ENCODE peak calls at places on chromosomes 2 and 18, in eight cellular contexts. E is GM06990, B is adrenal gland, R is tibial nerve, T is right lobe of liver, A is GM23338, G is esophagus squamous epithelium, J is astrocyte. S is an unnamed sample. For H3K27me3, the result is how much of the 10 kb centered on the place peaks cover.

GRCh38 chr2:210442869-210443268 is 33.7 kb downstream of the LANCL1 start:
- DNase-seq in E (no peak), B (no peak), R (no peak), T (no peak), A (peak), G (no peak), J (no peak), S (no peak)

GRCh38 chr2:154158101-154158500 is 286.4 kb downstream of the GALNT13 start:
- DNase-seq in E (no peak), B (no peak), R (no peak), T (no peak), A (no peak), G (no peak), J (no peak), S (peak)

GRCh38 chr2:43519711-43520221 is 76.1 kb downstream of the THADA start:
- DNase-seq in E (no peak), B (no peak), R (no peak), T (no peak), A (peak), G (no peak), J (peak), S (peak)

GRCh38 chr2:225030089-225030653 is 12.1 kb downstream of the DOCK10 start:
- DNase-seq in E (no peak), B (no peak), R (no peak), T (no peak), A (no peak), G (no peak), J (no peak), S (no peak)

GRCh38 chr2:31296641-31297287 is 62.8 kb downstream of the EHD3 start:
- DNase-seq in E (no peak), B (no peak), R (no peak), T (no peak), A (no peak), G (no peak), J (no peak), S (no peak)

GRCh38 chr2:20065885-20066602 is 14.6 kb upstream of the LAPTM4A start:
- DNase-seq in E (no peak), B (peak), R (no peak), T (peak), A (no peak), G (no peak), J (peak), S (peak)

GRCh38 chr2:66957198-66957597 is 439.9 kb upstream of the ETAA1 start:
- DNase-seq in E (no peak), B (no peak), R (no peak), T (no peak), A (no peak), G (no peak), J (no peak), S (peak)

GRCh38 chr2:3338360-3338759 is 39.3 kb downstream of the EIPR1 start:
- DNase-seq in E (no peak), B (no peak), R (no peak), T (no peak), A (no peak), G (no peak), J (no peak), S (no peak)

GRCh38 chr2:164028764-164029534 is 293.1 kb upstream of the FIGN start:
- DNase-seq in E (no peak), B (no peak), R (no peak), T (no peak), A (peak), G (no peak), J (peak), S (no peak)

GRCh38 chr18:49461602-49461977 is 1.1 kb upstream of the DYM start:
- DNase-seq in E (no peak), B (no peak), R (no peak), T (no peak), A (no peak), G (no peak), J (no peak), S (no peak)

GRCh38 chr18:10417191-10417590 is 37.2 kb upstream of the APCDD1 start:
- DNase-seq in E (no peak), B (no peak), R (no peak), T (no peak), A (no peak), G (no peak), J (no peak), S (peak)

GRCh38 chr2:241811952-241812729 is 3.1 kb downstream of the NEU4 start:
- DNase-seq in E (no peak), B (no peak), R (no peak), T (no peak), A (no peak), G (no peak), J (no peak), S (no peak)

GRCh38 chr18:34991561-34991960 is 49.7 kb upstream of the MAPRE2 start:
- DNase-seq in E (no peak), B (peak), R (no peak), T (no peak), A (no peak), G (no peak), J (no peak), S (peak)

GRCh38 chr2:12463189-12463588 is 253.5 kb upstream of the TRIB2 start:
- DNase-seq in E (no peak), B (no peak), R (no peak), T (no peak), A (no peak), G (no peak), J (no peak), S (no peak)

GRCh38 chr18:2515408-2515807 is 55.9 kb downstream of the METTL4 start:
- DNase-seq in E (no peak), B (peak), R (no peak), T (no peak), A (no peak), G (no peak), J (peak), S (peak)

GRCh38 chr2:4188561-4188960 is 485.2 kb downstream of the DCDC2C start:
- DNase-seq in E (no peak), B (no peak), R (no peak), T (no peak), A (no peak), G (no peak), J (no peak), S (no peak)

GRCh38 chr2:128307595-128307994 is 11.1 kb downstream of the HS6ST1 start:
- DNase-seq in E (no peak), B (peak), R (no peak), T (peak), A (no peak), G (no peak), J (no peak), S (no peak)

GRCh38 chr2:130357864-130358263 is 2.0 kb downstream of the PTPN18 start:
- DNase-seq in E (no peak), B (no peak), R (no peak), T (no peak), A (no peak), G (no peak), J (no peak), S (no peak)

GRCh38 chr18:32915526-32915925 is 142.7 kb upstream of the KLHL14 start:
- DNase-seq in E (no peak), B (no peak), R (no peak), T (no peak), A (no peak), G (no peak), J (no peak), S (no peak)

GRCh38 chr18:32920796-32921787 is 148.3 kb upstream of the KLHL14 start:
- DNase-seq in E (no peak), B (peak), R (no peak), T (no peak), A (no peak), G (no peak), J (peak), S (peak)

GRCh38 chr18:32918692-32919250 is 145.9 kb upstream of the KLHL14 start:
- DNase-seq in E (peak), B (no peak), R (no peak), T (no peak), A (no peak), G (no peak), J (no peak), S (no peak)

GRCh38 chr18:32922951-32923430 is 150.2 kb upstream of the KLHL14 start:
- DNase-seq in E (peak), B (no peak), R (no peak), T (no peak), A (no peak), G (no peak), J (peak), S (no peak)

DNA sequence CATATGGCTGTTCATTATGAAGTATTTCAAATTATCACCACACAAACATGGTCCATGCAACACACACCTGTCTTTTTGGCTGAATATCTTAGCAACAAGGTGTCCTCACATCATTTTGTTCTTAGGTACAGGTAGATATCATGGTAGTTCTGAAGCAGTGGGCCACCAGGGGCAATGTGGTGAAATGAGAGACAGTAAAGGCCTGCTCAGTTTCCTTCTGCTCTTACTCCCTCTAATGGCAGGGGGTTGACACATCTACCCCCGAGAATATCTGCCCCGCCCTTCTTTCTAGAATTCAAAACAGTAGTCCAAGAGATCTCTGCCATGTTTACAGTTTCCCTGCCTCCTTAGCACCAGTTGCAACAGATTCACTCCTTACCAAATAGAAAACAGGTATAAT is 147.0 kb upstream of the KLHL14 start:
- DNase-seq in E (peak), B (no peak), R (no peak), T (no peak), A (peak), G (peak), J (peak), S (peak)
- H3K27me3 ChIP-seq in E (under half), B (under half), R (under half), T (under half), A (under half), G (under half), J (under half), S (under half)

DNA sequence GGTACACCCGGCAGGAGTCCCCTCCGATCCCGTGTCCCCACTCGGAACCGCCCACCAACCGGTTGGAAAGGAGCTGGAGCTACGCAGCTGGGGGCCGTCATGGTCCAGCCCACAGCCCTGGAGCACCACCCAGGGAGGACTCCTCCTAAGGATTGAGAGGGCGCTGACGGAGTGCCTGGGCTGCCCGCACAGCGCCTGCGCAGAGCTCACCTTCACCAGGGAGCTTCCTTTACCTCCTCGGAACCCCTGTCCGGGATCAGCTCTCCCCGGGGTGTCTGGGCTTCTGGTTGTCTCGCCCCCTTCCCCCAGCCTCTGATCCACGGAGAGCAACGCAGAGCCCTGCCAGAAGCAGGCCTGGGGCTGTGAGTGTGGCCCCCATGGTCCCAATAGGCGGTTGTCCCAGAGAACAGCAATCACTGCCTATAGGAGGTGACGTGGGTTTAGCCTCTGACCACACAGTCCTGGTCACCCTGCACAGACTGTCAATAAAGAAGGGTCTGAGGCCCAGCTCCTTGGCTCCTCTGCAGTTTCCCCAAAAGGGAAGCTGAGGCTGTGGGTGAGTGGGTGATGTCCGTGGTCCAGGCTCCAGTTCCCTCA is 14.6 kb downstream of the ALPG start:
- DNase-seq in E (no peak), B (no peak), R (no peak), T (no peak), A (peak), G (no peak), J (no peak), S (no peak)
- H3K4me3 ChIP-seq in E (no peak), B (no peak), R (no peak), T (no peak), A (peak), G (no peak), J (no peak), S (peak)

GRCh38 chr2:96291751-96292150 is 13.6 kb downstream of the SNRNP200 start:
- DNase-seq in E (no peak), B (no peak), R (no peak), T (no peak), A (no peak), G (no peak), J (no peak), S (no peak)

GRCh38 chr2:96301897-96302296 is 3.4 kb downstream of the SNRNP200 start:
- DNase-seq in E (no peak), B (no peak), R (no peak), T (no peak), A (no peak), G (no peak), J (no peak), S (no peak)

DNA sequence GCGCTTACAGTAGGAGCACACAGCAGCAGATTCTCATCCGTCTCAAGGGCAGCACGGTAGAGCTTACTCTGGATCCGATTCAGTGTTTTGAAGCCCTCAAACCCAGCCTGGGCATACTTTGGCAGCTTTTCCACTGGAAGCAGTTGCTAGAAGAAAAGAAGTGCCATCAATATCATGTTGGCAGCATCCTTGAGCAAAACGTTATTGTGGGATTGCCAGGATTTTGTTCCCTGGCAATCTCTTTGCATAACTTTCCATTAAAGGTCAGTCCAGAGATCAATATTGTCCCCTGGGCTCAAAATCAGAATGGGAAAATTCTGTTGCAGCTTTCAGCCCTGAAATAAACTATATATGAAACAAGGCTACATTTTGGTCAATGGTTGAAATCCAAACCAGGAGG is 8.4 kb downstream of the SNRNP200 start:
- DNase-seq in E (no peak), B (peak), R (no peak), T (peak), A (no peak), G (no peak), J (no peak), S (no peak)
- TF ChIP-seq CTCF in E (no peak), B (no peak), R (no peak), T (no peak), A (no peak), G (no peak), J (no peak), S (no peak)

GRCh38 chr2:70553584-70554337 is at the start of gene TGFA:
- DNase-seq in E (peak), B (peak), R (peak), T (peak), A (peak), G (no peak), J (peak), S (peak)
- H3K27me3 ChIP-seq in E (under half), B (under half), R (under half), T (under half), A (under half), G (under half), J (under half), S (under half)

DNA sequence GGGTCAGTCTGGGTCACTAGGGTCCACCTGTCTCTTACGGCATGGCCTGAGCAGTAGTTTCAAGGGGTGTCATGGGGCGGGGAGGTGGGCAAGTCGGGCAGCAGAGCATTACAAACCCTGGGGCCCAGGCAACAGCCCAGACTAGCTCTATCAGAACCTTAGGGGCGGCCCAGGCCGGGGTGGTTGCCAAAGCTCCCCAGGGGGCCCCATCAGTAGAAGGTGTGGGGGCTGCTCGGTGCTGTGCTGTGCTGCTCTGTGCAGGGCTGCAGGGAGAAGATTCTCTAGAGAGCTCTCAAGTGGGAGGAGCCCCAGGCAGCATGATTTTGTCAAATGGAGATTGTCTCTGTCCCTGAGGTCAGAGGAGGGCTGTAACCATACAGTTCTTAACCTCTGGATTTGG is 36.4 kb upstream of the SLC14A1 start:
- DNase-seq in E (peak), B (no peak), R (no peak), T (no peak), A (no peak), G (no peak), J (no peak), S (no peak)
- H3K4me3 ChIP-seq in E (no peak), B (no peak), R (no peak), T (no peak), A (no peak), G (no peak), J (no peak), S (no peak)

GRCh38 chr18:28175930-28176673 is 828 bp downstream of the CDH2 start:
- DNase-seq in E (no peak), B (peak), R (no peak), T (no peak), A (peak), G (no peak), J (no peak), S (no peak)

GRCh38 chr18:28176674-28176932 is 327 bp downstream of the CDH2 start:
- DNase-seq in E (no peak), B (no peak), R (no peak), T (no peak), A (peak), G (no peak), J (no peak), S (no peak)

GRCh38 chr18:28176933-28177827 is at the start of gene CDH2:
- DNase-seq in E (no peak), B (peak), R (no peak), T (peak), A (peak), G (no peak), J (peak), S (peak)

GRCh38 chr18:28178720-28179119 is 1.8 kb upstream of the CDH2 start:
- DNase-seq in E (no peak), B (peak), R (no peak), T (no peak), A (peak), G (no peak), J (peak), S (no peak)

DNA sequence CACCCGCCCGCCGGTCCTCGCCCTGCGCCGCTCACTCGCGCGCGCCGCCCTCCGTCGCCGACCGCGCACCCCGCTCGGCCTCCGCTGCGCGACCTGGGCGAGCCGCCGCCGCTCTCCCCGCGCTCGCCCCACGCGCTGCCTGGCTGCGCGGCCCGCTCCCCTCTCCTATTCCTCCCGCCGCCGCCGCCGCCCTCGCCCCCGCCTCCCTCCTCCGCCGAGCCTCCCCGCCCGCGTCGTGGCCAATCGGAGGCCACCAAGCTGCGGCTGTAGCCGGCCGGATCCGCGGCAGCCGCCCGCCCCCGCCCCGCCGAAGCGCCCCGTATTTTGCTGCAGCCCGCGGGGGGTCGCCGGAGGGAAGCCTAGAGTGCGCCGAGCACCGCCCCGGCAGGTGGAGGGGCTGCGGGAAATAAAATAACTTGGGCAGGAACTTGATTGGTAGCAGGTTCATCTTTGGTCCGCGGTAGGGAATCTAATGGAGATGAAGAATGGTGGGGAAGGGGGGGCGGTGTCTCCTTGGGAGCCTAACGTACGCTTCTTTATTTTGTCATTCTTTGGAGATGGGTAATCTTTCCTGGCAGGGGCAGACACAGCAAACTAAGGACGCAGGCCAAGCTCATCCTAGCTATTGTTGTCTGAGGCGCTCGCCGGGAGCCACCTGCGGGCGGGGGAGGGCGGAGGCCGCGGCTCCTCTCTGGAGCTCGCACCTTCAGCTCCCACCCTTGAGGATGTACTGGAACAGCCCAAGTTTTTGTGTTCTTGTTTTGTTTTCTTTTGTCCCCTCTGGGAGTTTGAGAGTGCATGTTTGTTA is 1.1 kb upstream of the CDH2 start:
- DNase-seq in E (no peak), B (peak), R (no peak), T (peak), A (peak), G (no peak), J (peak), S (peak)
- TF ChIP-seq CTCF in E (no peak), B (peak), R (no peak), T (peak), A (no peak), G (no peak), J (no peak), S (peak)

GRCh38 chr2:218858138-218858445 is 1.5 kb upstream of the WNT6 start:
- DNase-seq in E (no peak), B (no peak), R (no peak), T (no peak), A (no peak), G (no peak), J (no peak), S (no peak)
- H3K27me3 ChIP-seq in E (under half), B (under half), R (under half), T (under half), A (half or more), G (under half), J (half or more), S (under half)

S was measured in bronchial epithelial cell.